ENCODE peak calls at places on chromosome 1, in ten cellular contexts. One of them, this sample, is unnamed.

GRCh38 chr1:162609306-162609705 is 23.0 kb upstream of the DDR2 start:
- DNase-seq in activated CD4-positive, alpha-beta T cell treated with anti-CD3 and anti-CD28 coated beads for 36 hours: no peak
- DNase-seq in COR-L47: no peak
- DNase-seq in coronary artery: no peak
- DNase-seq in amygdala: no peak
- DNase-seq in AG08396: no peak
- DNase-seq in EH: no peak
- DNase-seq in NCI-H510A: no peak
- DNase-seq in endothelial cell: no peak
- DNase-seq in CD4-positive, alpha-beta T cell: no peak
- DNase-seq in this sample: no peak

GRCh38 chr1:36224537-36225297 is 474 bp downstream of the THRAP3 start:
- DNase-seq in activated CD4-positive, alpha-beta T cell treated with anti-CD3 and anti-CD28 coated beads for 36 hours: no peak
- DNase-seq in COR-L47: peak
- DNase-seq in coronary artery: peak
- DNase-seq in amygdala: no peak
- DNase-seq in AG08396: peak
- DNase-seq in EH: peak
- DNase-seq in NCI-H510A: peak
- DNase-seq in endothelial cell: peak
- DNase-seq in CD4-positive, alpha-beta T cell: no peak
- DNase-seq in this sample: peak

GRCh38 chr1:80048706-80049105 is 1042.2 kb upstream of the ADGRL4 start:
- DNase-seq in activated CD4-positive, alpha-beta T cell treated with anti-CD3 and anti-CD28 coated beads for 36 hours: no peak
- DNase-seq in COR-L47: no peak
- DNase-seq in coronary artery: no peak
- DNase-seq in amygdala: no peak
- DNase-seq in AG08396: no peak
- DNase-seq in EH: no peak
- DNase-seq in NCI-H510A: no peak
- DNase-seq in endothelial cell: no peak
- DNase-seq in CD4-positive, alpha-beta T cell: no peak
- DNase-seq in this sample: no peak

GRCh38 chr1:194289569-194290266 is 1103.3 kb upstream of the B3GALT2 start:
- DNase-seq in activated CD4-positive, alpha-beta T cell treated with anti-CD3 and anti-CD28 coated beads for 36 hours: peak
- DNase-seq in COR-L47: no peak
- DNase-seq in coronary artery: no peak
- DNase-seq in amygdala: no peak
- DNase-seq in AG08396: no peak
- DNase-seq in EH: no peak
- DNase-seq in NCI-H510A: no peak
- DNase-seq in endothelial cell: no peak
- DNase-seq in CD4-positive, alpha-beta T cell: peak
- DNase-seq in this sample: no peak

GRCh38 chr1:91846007-91846620 is 39.8 kb downstream of the TGFBR3 start:
- DNase-seq in activated CD4-positive, alpha-beta T cell treated with anti-CD3 and anti-CD28 coated beads for 36 hours: no peak
- DNase-seq in COR-L47: peak
- DNase-seq in coronary artery: no peak
- DNase-seq in amygdala: no peak
- DNase-seq in AG08396: peak
- DNase-seq in EH: peak
- DNase-seq in NCI-H510A: peak
- DNase-seq in endothelial cell: no peak
- DNase-seq in CD4-positive, alpha-beta T cell: no peak
- DNase-seq in this sample: no peak

GRCh38 chr1:210294991-210295773 is 33.5 kb upstream of the HHAT start:
- DNase-seq in activated CD4-positive, alpha-beta T cell treated with anti-CD3 and anti-CD28 coated beads for 36 hours: no peak
- DNase-seq in COR-L47: peak
- DNase-seq in coronary artery: peak
- DNase-seq in amygdala: no peak
- DNase-seq in AG08396: peak
- DNase-seq in EH: peak
- DNase-seq in NCI-H510A: peak
- DNase-seq in endothelial cell: peak
- DNase-seq in CD4-positive, alpha-beta T cell: no peak
- DNase-seq in this sample: no peak

GRCh38 chr1:20481158-20481617 is 4.8 kb downstream of the CAMK2N1 start:
- DNase-seq in activated CD4-positive, alpha-beta T cell treated with anti-CD3 and anti-CD28 coated beads for 36 hours: no peak
- DNase-seq in COR-L47: no peak
- DNase-seq in coronary artery: no peak
- DNase-seq in amygdala: no peak
- DNase-seq in AG08396: no peak
- DNase-seq in EH: peak
- DNase-seq in NCI-H510A: peak
- DNase-seq in endothelial cell: no peak
- DNase-seq in CD4-positive, alpha-beta T cell: no peak
- DNase-seq in this sample: no peak

GRCh38 chr1:5910666-5911065 is 81.6 kb downstream of the NPHP4 start:
- DNase-seq in activated CD4-positive, alpha-beta T cell treated with anti-CD3 and anti-CD28 coated beads for 36 hours: no peak
- DNase-seq in COR-L47: no peak
- DNase-seq in coronary artery: peak
- DNase-seq in amygdala: no peak
- DNase-seq in AG08396: no peak
- DNase-seq in EH: no peak
- DNase-seq in NCI-H510A: no peak
- DNase-seq in endothelial cell: no peak
- DNase-seq in CD4-positive, alpha-beta T cell: no peak
- DNase-seq in this sample: no peak

GRCh38 chr1:90122679-90123340 is 127.9 kb downstream of the ZNF326 start:
- DNase-seq in activated CD4-positive, alpha-beta T cell treated with anti-CD3 and anti-CD28 coated beads for 36 hours: no peak
- DNase-seq in COR-L47: peak
- DNase-seq in coronary artery: no peak
- DNase-seq in amygdala: no peak
- DNase-seq in AG08396: no peak
- DNase-seq in EH: no peak
- DNase-seq in NCI-H510A: no peak
- DNase-seq in endothelial cell: no peak
- DNase-seq in CD4-positive, alpha-beta T cell: no peak
- DNase-seq in this sample: no peak

GRCh38 chr1:2854151-2854550 is 52.7 kb upstream of the TTC34 start:
- DNase-seq in activated CD4-positive, alpha-beta T cell treated with anti-CD3 and anti-CD28 coated beads for 36 hours: no peak
- DNase-seq in COR-L47: no peak
- DNase-seq in coronary artery: no peak
- DNase-seq in amygdala: no peak
- DNase-seq in AG08396: no peak
- DNase-seq in EH: no peak
- DNase-seq in NCI-H510A: no peak
- DNase-seq in endothelial cell: no peak
- DNase-seq in CD4-positive, alpha-beta T cell: no peak
- DNase-seq in this sample: no peak

GRCh38 chr1:70966018-70966638 is 81.5 kb downstream of the PTGER3 start:
- DNase-seq in activated CD4-positive, alpha-beta T cell treated with anti-CD3 and anti-CD28 coated beads for 36 hours: no peak
- DNase-seq in COR-L47: no peak
- DNase-seq in coronary artery: no peak
- DNase-seq in amygdala: no peak
- DNase-seq in AG08396: no peak
- DNase-seq in EH: peak
- DNase-seq in NCI-H510A: no peak
- DNase-seq in endothelial cell: no peak
- DNase-seq in CD4-positive, alpha-beta T cell: no peak
- DNase-seq in this sample: no peak

GRCh38 chr1:21626921-21627339 is 42.2 kb downstream of the RAP1GAP start:
- DNase-seq in activated CD4-positive, alpha-beta T cell treated with anti-CD3 and anti-CD28 coated beads for 36 hours: no peak
- DNase-seq in COR-L47: no peak
- DNase-seq in coronary artery: no peak
- DNase-seq in amygdala: no peak
- DNase-seq in AG08396: no peak
- DNase-seq in EH: peak
- DNase-seq in NCI-H510A: no peak
- DNase-seq in endothelial cell: no peak
- DNase-seq in CD4-positive, alpha-beta T cell: no peak
- DNase-seq in this sample: no peak

GRCh38 chr1:24929876-24930702 is at the start of gene RUNX3:
- DNase-seq in activated CD4-positive, alpha-beta T cell treated with anti-CD3 and anti-CD28 coated beads for 36 hours: peak
- DNase-seq in COR-L47: peak
- DNase-seq in coronary artery: no peak
- DNase-seq in amygdala: no peak
- DNase-seq in AG08396: peak
- DNase-seq in EH: peak
- DNase-seq in NCI-H510A: peak
- DNase-seq in endothelial cell: no peak
- DNase-seq in CD4-positive, alpha-beta T cell: peak
- DNase-seq in this sample: peak

GRCh38 chr1:53580739-53581475 is 121.7 kb downstream of the DMRTB1 start:
- DNase-seq in activated CD4-positive, alpha-beta T cell treated with anti-CD3 and anti-CD28 coated beads for 36 hours: no peak
- DNase-seq in COR-L47: no peak
- DNase-seq in coronary artery: no peak
- DNase-seq in amygdala: no peak
- DNase-seq in AG08396: no peak
- DNase-seq in EH: peak
- DNase-seq in NCI-H510A: no peak
- DNase-seq in endothelial cell: no peak
- DNase-seq in CD4-positive, alpha-beta T cell: no peak
- DNase-seq in this sample: no peak

GRCh38 chr1:161849518-161849917 is 83.4 kb downstream of the ATF6 start:
- DNase-seq in activated CD4-positive, alpha-beta T cell treated with anti-CD3 and anti-CD28 coated beads for 36 hours: no peak
- DNase-seq in COR-L47: no peak
- DNase-seq in coronary artery: no peak
- DNase-seq in amygdala: no peak
- DNase-seq in AG08396: no peak
- DNase-seq in EH: no peak
- DNase-seq in NCI-H510A: no peak
- DNase-seq in endothelial cell: no peak
- DNase-seq in CD4-positive, alpha-beta T cell: no peak
- DNase-seq in this sample: no peak

GRCh38 chr1:33099290-33100118 is 18.6 kb downstream of the AZIN2 start:
- DNase-seq in activated CD4-positive, alpha-beta T cell treated with anti-CD3 and anti-CD28 coated beads for 36 hours: peak
- DNase-seq in COR-L47: no peak
- DNase-seq in coronary artery: peak
- DNase-seq in amygdala: no peak
- DNase-seq in AG08396: peak
- DNase-seq in EH: peak
- DNase-seq in NCI-H510A: no peak
- DNase-seq in endothelial cell: no peak
- DNase-seq in CD4-positive, alpha-beta T cell: peak
- DNase-seq in this sample: no peak

GRCh38 chr1:69744381-69744780 is 176.7 kb downstream of the LRRC7 start:
- DNase-seq in activated CD4-positive, alpha-beta T cell treated with anti-CD3 and anti-CD28 coated beads for 36 hours: no peak
- DNase-seq in COR-L47: no peak
- DNase-seq in coronary artery: no peak
- DNase-seq in amygdala: no peak
- DNase-seq in AG08396: no peak
- DNase-seq in EH: no peak
- DNase-seq in NCI-H510A: no peak
- DNase-seq in endothelial cell: no peak
- DNase-seq in CD4-positive, alpha-beta T cell: no peak
- DNase-seq in this sample: no peak

GRCh38 chr1:240455228-240455821 is 156.6 kb downstream of the GREM2 start:
- DNase-seq in activated CD4-positive, alpha-beta T cell treated with anti-CD3 and anti-CD28 coated beads for 36 hours: no peak
- DNase-seq in COR-L47: no peak
- DNase-seq in coronary artery: no peak
- DNase-seq in amygdala: no peak
- DNase-seq in AG08396: no peak
- DNase-seq in EH: peak
- DNase-seq in NCI-H510A: no peak
- DNase-seq in endothelial cell: peak
- DNase-seq in CD4-positive, alpha-beta T cell: no peak
- DNase-seq in this sample: no peak

GRCh38 chr1:207028884-207029283 is 3.7 kb downstream of the C1orf116 start:
- DNase-seq in activated CD4-positive, alpha-beta T cell treated with anti-CD3 and anti-CD28 coated beads for 36 hours: no peak
- DNase-seq in COR-L47: no peak
- DNase-seq in coronary artery: no peak
- DNase-seq in amygdala: no peak
- DNase-seq in AG08396: no peak
- DNase-seq in EH: no peak
- DNase-seq in NCI-H510A: no peak
- DNase-seq in endothelial cell: no peak
- DNase-seq in CD4-positive, alpha-beta T cell: no peak
- DNase-seq in this sample: no peak

GRCh38 chr1:214460304-214460916 is 91.0 kb downstream of the PTPN14 start:
- DNase-seq in activated CD4-positive, alpha-beta T cell treated with anti-CD3 and anti-CD28 coated beads for 36 hours: no peak
- DNase-seq in COR-L47: no peak
- DNase-seq in coronary artery: no peak
- DNase-seq in amygdala: no peak
- DNase-seq in AG08396: no peak
- DNase-seq in EH: no peak
- DNase-seq in NCI-H510A: no peak
- DNase-seq in endothelial cell: peak
- DNase-seq in CD4-positive, alpha-beta T cell: no peak
- DNase-seq in this sample: no peak

GRCh38 chr1:46285730-46286477 is 17.5 kb downstream of the LRRC41 start:
- DNase-seq in activated CD4-positive, alpha-beta T cell treated with anti-CD3 and anti-CD28 coated beads for 36 hours: peak
- DNase-seq in COR-L47: no peak
- DNase-seq in coronary artery: no peak
- DNase-seq in amygdala: no peak
- DNase-seq in AG08396: no peak
- DNase-seq in EH: no peak
- DNase-seq in NCI-H510A: peak
- DNase-seq in endothelial cell: no peak
- DNase-seq in CD4-positive, alpha-beta T cell: no peak
- DNase-seq in this sample: no peak

GRCh38 chr1:230139306-230139705 is 72.3 kb downstream of the GALNT2 start:
- DNase-seq in activated CD4-positive, alpha-beta T cell treated with anti-CD3 and anti-CD28 coated beads for 36 hours: no peak
- DNase-seq in COR-L47: no peak
- DNase-seq in coronary artery: no peak
- DNase-seq in amygdala: no peak
- DNase-seq in AG08396: no peak
- DNase-seq in EH: no peak
- DNase-seq in NCI-H510A: no peak
- DNase-seq in endothelial cell: no peak
- DNase-seq in CD4-positive, alpha-beta T cell: no peak
- DNase-seq in this sample: no peak

GRCh38 chr1:51736702-51737101 is 119.8 kb downstream of the OSBPL9 start:
- DNase-seq in activated CD4-positive, alpha-beta T cell treated with anti-CD3 and anti-CD28 coated beads for 36 hours: no peak
- DNase-seq in COR-L47: no peak
- DNase-seq in coronary artery: no peak
- DNase-seq in amygdala: no peak
- DNase-seq in AG08396: peak
- DNase-seq in EH: peak
- DNase-seq in NCI-H510A: no peak
- DNase-seq in endothelial cell: no peak
- DNase-seq in CD4-positive, alpha-beta T cell: no peak
- DNase-seq in this sample: no peak

GRCh38 chr1:32204943-32205361 is 519 bp upstream of the IQCC start:
- DNase-seq in activated CD4-positive, alpha-beta T cell treated with anti-CD3 and anti-CD28 coated beads for 36 hours: no peak
- DNase-seq in COR-L47: peak
- DNase-seq in coronary artery: no peak
- DNase-seq in amygdala: no peak
- DNase-seq in AG08396: no peak
- DNase-seq in EH: no peak
- DNase-seq in NCI-H510A: no peak
- DNase-seq in endothelial cell: no peak
- DNase-seq in CD4-positive, alpha-beta T cell: no peak
- DNase-seq in this sample: no peak

GRCh38 chr1:58095183-58095582 is 451.3 kb downstream of the OMA1 start:
- DNase-seq in activated CD4-positive, alpha-beta T cell treated with anti-CD3 and anti-CD28 coated beads for 36 hours: no peak
- DNase-seq in COR-L47: no peak
- DNase-seq in coronary artery: no peak
- DNase-seq in amygdala: no peak
- DNase-seq in AG08396: no peak
- DNase-seq in EH: no peak
- DNase-seq in NCI-H510A: no peak
- DNase-seq in endothelial cell: no peak
- DNase-seq in CD4-positive, alpha-beta T cell: no peak
- DNase-seq in this sample: no peak

GRCh38 chr1:68016364-68016763 is 34.1 kb downstream of the DIRAS3 start:
- DNase-seq in activated CD4-positive, alpha-beta T cell treated with anti-CD3 and anti-CD28 coated beads for 36 hours: no peak
- DNase-seq in COR-L47: no peak
- DNase-seq in coronary artery: no peak
- DNase-seq in amygdala: no peak
- DNase-seq in AG08396: peak
- DNase-seq in EH: peak
- DNase-seq in NCI-H510A: no peak
- DNase-seq in endothelial cell: no peak
- DNase-seq in CD4-positive, alpha-beta T cell: no peak
- DNase-seq in this sample: no peak

GRCh38 chr1:189619682-189620332 is 857.9 kb downstream of the BRINP3 start:
- DNase-seq in activated CD4-positive, alpha-beta T cell treated with anti-CD3 and anti-CD28 coated beads for 36 hours: no peak
- DNase-seq in COR-L47: peak
- DNase-seq in coronary artery: no peak
- DNase-seq in amygdala: no peak
- DNase-seq in AG08396: peak
- DNase-seq in EH: no peak
- DNase-seq in NCI-H510A: no peak
- DNase-seq in endothelial cell: no peak
- DNase-seq in CD4-positive, alpha-beta T cell: no peak
- DNase-seq in this sample: no peak

GRCh38 chr1:200029035-200029623 is 1.6 kb downstream of the NR5A2 start:
- DNase-seq in activated CD4-positive, alpha-beta T cell treated with anti-CD3 and anti-CD28 coated beads for 36 hours: peak
- DNase-seq in COR-L47: peak
- DNase-seq in coronary artery: no peak
- DNase-seq in amygdala: no peak
- DNase-seq in AG08396: no peak
- DNase-seq in EH: no peak
- DNase-seq in NCI-H510A: peak
- DNase-seq in endothelial cell: peak
- DNase-seq in CD4-positive, alpha-beta T cell: no peak
- DNase-seq in this sample: peak